ENCODE peak calls at places on chromosomes 2 and 18, in five cellular contexts. A is activated CD8-positive, alpha-beta T cell treated with anti-CD3 and anti-CD28 coated beads, Interleukin-2, amount 10 ng/mL, durations not matched to agents 7 days and 5 days; L is T-helper 1 cell; J is NCI-H69; Y is smooth muscle cell of the brain vasculature. X is an unnamed sample.

GRCh38 chr2:19046986-19047780 is 311.2 kb downstream of the OSR1 start:
- DNase-seq in J (no peak), L (no peak), A (no peak), Y (no peak), X (no peak)

GRCh38 chr2:131148426-131148825 is 43.3 kb downstream of the PLEKHB2 start:
- DNase-seq in Y (no peak), J (peak), A (no peak), L (no peak), X (no peak)

GRCh38 chr2:161954103-161954502 is 119.9 kb downstream of the DPP4 start:
- DNase-seq in A (peak), Y (no peak), L (peak), J (peak), X (no peak)

GRCh38 chr18:58336605-58337004 is 292.3 kb downstream of the ALPK2 start:
- DNase-seq in A (no peak), Y (no peak), J (no peak), L (no peak), X (no peak)

GRCh38 chr18:34222025-34222395 is 2.7 kb downstream of the NOL4 start:
- DNase-seq in A (no peak), Y (no peak), J (peak), L (no peak), X (no peak)

GRCh38 chr2:176395273-176395854 is 126.1 kb downstream of the MTX2 start:
- DNase-seq in Y (no peak), L (no peak), A (no peak), J (peak), X (no peak)

GRCh38 chr2:69073928-69074575 is 61.1 kb downstream of the ANTXR1 start:
- DNase-seq in J (no peak), L (no peak), A (no peak), Y (no peak), X (no peak)

GRCh38 chr18:57533399-57533884 is 53.1 kb downstream of the FECH start:
- DNase-seq in L (no peak), J (peak), Y (no peak), A (no peak), X (no peak)

GRCh38 chr2:97970300-97971060 is 25.3 kb downstream of the TMEM131 start:
- DNase-seq in L (no peak), A (no peak), Y (no peak), J (peak), X (no peak)

GRCh38 chr2:151482310-151482709 is 72.6 kb downstream of the RIF1 start:
- DNase-seq in A (no peak), L (no peak), J (no peak), Y (no peak), X (no peak)

GRCh38 chr18:30093376-30093775 is 949.2 kb downstream of the DSC3 start:
- DNase-seq in L (no peak), Y (no peak), J (no peak), A (no peak), X (no peak)

GRCh38 chr2:96554293-96555145 is 18.0 kb downstream of the ARID5A start:
- DNase-seq in A (peak), J (peak), L (peak), Y (no peak), X (peak)

GRCh38 chr2:227052879-227053278 is 111.1 kb downstream of the COL4A4 start:
- DNase-seq in J (peak), Y (no peak), A (no peak), L (no peak), X (no peak)

GRCh38 chr2:166831930-166832329 is 56.4 kb upstream of the XIRP2 start:
- DNase-seq in J (no peak), A (no peak), Y (no peak), L (no peak), X (no peak)

GRCh38 chr2:113010088-113010487 is 4.8 kb downstream of the IL36A start:
- DNase-seq in A (no peak), Y (no peak), J (no peak), L (no peak), X (peak)